ENCODE peak calls at places on chromosomes 1 and 21, in seven cellular contexts. G is body of pancreas; I is CD4-positive, CD25-positive, alpha-beta regulatory T cell; W is heart left ventricle; B is transverse colon; R is OCI-LY7; T is CD4-positive, alpha-beta memory T cell. O is an unnamed sample.
A peak's percentile ranks its signal among the peaks of the same experiment; 100 is the strongest.

GRCh38 chr1:156689960-156690672 is 12.9 kb upstream of the NES start:
- DNase-seq in G (no peak), I (no peak), W (no peak), B (no peak), R (no peak), T (no peak), O (no peak)

GRCh38 chr1:177329871-177330270 is 159.1 kb downstream of the BRINP2 start:
- DNase-seq in G (no peak), I (no peak), W (no peak), B (no peak), R (no peak), T (no peak), O (no peak)

GRCh38 chr1:100184536-100184935 is 6.5 kb upstream of the LRRC39 start:
- DNase-seq in G (no peak), I (no peak), W (no peak), B (no peak), R (peak; percentile 57), T (no peak), O (no peak)

GRCh38 chr21:44791993-44792392 is 9.6 kb downstream of the UBE2G2 start:
- DNase-seq in G (no peak), I (no peak), W (no peak), B (no peak), R (no peak), T (no peak), O (no peak)

GRCh38 chr1:18716785-18717678 is 86.4 kb downstream of the PAX7 start:
- DNase-seq in G (no peak), I (no peak), W (no peak), B (no peak), R (no peak), T (no peak), O (no peak)

GRCh38 chr1:79448426-79448825 is 441.9 kb upstream of the ADGRL4 start:
- DNase-seq in G (no peak), I (no peak), W (no peak), B (no peak), R (no peak), T (no peak), O (no peak)

GRCh38 chr1:156385534-156386031 is 16.6 kb downstream of the RHBG start:
- DNase-seq in G (peak; percentile 67), I (peak; percentile 75), W (peak; percentile 43), B (peak; percentile 62), R (peak; percentile 85), T (peak; percentile 75), O (no peak)

GRCh38 chr1:31957701-31958674 is 19.8 kb upstream of the PTP4A2 start:
- DNase-seq in G (no peak), I (no peak), W (peak; percentile 28), B (no peak), R (no peak), T (no peak), O (no peak)

GRCh38 chr1:10338047-10338446 is 60.8 kb upstream of the PGD start:
- DNase-seq in G (peak; percentile 36), I (no peak), W (peak; percentile 33), B (peak; percentile 23), R (peak; percentile 59), T (peak; percentile 25), O (no peak)

GRCh38 chr1:16440150-16440479 is 409 bp upstream of the NECAP2 start:
- DNase-seq in G (no peak), I (no peak), W (no peak), B (no peak), R (peak; percentile 38), T (no peak), O (no peak)

GRCh38 chr1:12669529-12670068 is 25.7 kb downstream of the AADACL4 start:
- DNase-seq in G (no peak), I (no peak), W (no peak), B (no peak), R (no peak), T (no peak), O (no peak)

GRCh38 chr21:36730291-36731281 is 31.7 kb downstream of the SIM2 start:
- DNase-seq in G (no peak), I (no peak), W (no peak), B (no peak), R (no peak), T (no peak), O (no peak)

GRCh38 chr21:42781981-42782722 is 97.2 kb downstream of the WDR4 start:
- DNase-seq in G (no peak), I (no peak), W (no peak), B (no peak), R (no peak), T (no peak), O (no peak)

GRCh38 chr1:85149805-85150204 is 51.0 kb downstream of the SYDE2 start:
- DNase-seq in G (no peak), I (no peak), W (no peak), B (no peak), R (no peak), T (no peak), O (no peak)

GRCh38 chr1:26744075-26744958 is 43.4 kb upstream of the PIGV start:
- DNase-seq in G (peak; percentile 48), I (peak; percentile 89), W (peak; percentile 89), B (peak; percentile 81), R (peak; percentile 97), T (peak; percentile 88), O (no peak)

GRCh38 chr1:212285685-212286436 is 651 bp downstream of the PPP2R5A start:
- DNase-seq in G (peak; percentile 78), I (peak; percentile 81), W (peak; percentile 67), B (peak; percentile 78), R (peak; percentile 84), T (peak; percentile 77), O (peak; percentile 42)

GRCh38 chr21:44855572-44855971 is 17.9 kb downstream of the PTTG1IP start:
- DNase-seq in G (no peak), I (no peak), W (no peak), B (no peak), R (no peak), T (no peak), O (no peak)

GRCh38 chr1:229070168-229070567 is 200.7 kb upstream of the RAB4A start:
- DNase-seq in G (peak; percentile 90), I (no peak), W (peak; percentile 74), B (peak; percentile 66), R (no peak), T (no peak), O (peak; percentile 82)

GRCh38 chr1:192445243-192445642 is 128.5 kb downstream of the RGS21 start:
- DNase-seq in G (no peak), I (no peak), W (no peak), B (no peak), R (no peak), T (no peak), O (no peak)

GRCh38 chr1:44239961-44240371 is 26.7 kb downstream of the DMAP1 start:
- DNase-seq in G (peak; percentile 18), I (no peak), W (peak; percentile 34), B (peak; percentile 44), R (no peak), T (no peak), O (no peak)

GRCh38 chr1:45767035-45767434 is 16.6 kb upstream of the IPP start:
- DNase-seq in G (no peak), I (no peak), W (no peak), B (no peak), R (no peak), T (no peak), O (no peak)

GRCh38 chr21:41636636-41637625 is 129.0 kb upstream of the TMPRSS2 start:
- DNase-seq in G (no peak), I (no peak), W (no peak), B (no peak), R (no peak), T (no peak), O (no peak)

GRCh38 chr1:62407398-62408009 is 29.3 kb upstream of the USP1 start:
- DNase-seq in G (no peak), I (peak; percentile 56), W (no peak), B (no peak), R (peak; percentile 61), T (peak; percentile 44), O (no peak)

GRCh38 chr1:39204441-39205081 is at the start of gene MACF1:
- DNase-seq in G (peak; percentile 19), I (no peak), W (peak; percentile 78), B (peak; percentile 55), R (peak; percentile 61), T (no peak), O (no peak)

GRCh38 chr1:15915991-15916390 is 59.9 kb downstream of the ZBTB17 start:
- DNase-seq in G (no peak), I (no peak), W (no peak), B (no peak), R (no peak), T (peak; percentile 16), O (no peak)

GRCh38 chr1:43669878-43670277 is 19.9 kb downstream of the KDM4A start:
- DNase-seq in G (no peak), I (no peak), W (no peak), B (no peak), R (no peak), T (no peak), O (no peak)

GRCh38 chr1:67731322-67731721 is 46.3 kb downstream of the GADD45A start:
- DNase-seq in G (no peak), I (no peak), W (no peak), B (no peak), R (no peak), T (no peak), O (no peak)
- H3K4me1 ChIP-seq in G (peaks cover 7% of the 10 kb centered on the region), I (peaks cover 16% of the 10 kb centered on the region), W (peaks cover 31% of the 10 kb centered on the region), B (peaks cover 11% of the 10 kb centered on the region), R (peaks cover 51% of the 10 kb centered on the region), T (peaks cover 11% of the 10 kb centered on the region), O (peaks cover 19% of the 10 kb centered on the region)

GRCh38 chr1:30812093-30812492 is 54.5 kb upstream of the LAPTM5 start:
- DNase-seq in G (no peak), I (no peak), W (no peak), B (no peak), R (no peak), T (no peak), O (no peak)
- H3K4me1 ChIP-seq in G (peaks cover 12% of the 10 kb centered on the region), I (no peaks in the 10 kb centered on the region), W (peaks cover 23% of the 10 kb centered on the region), B (peaks cover 24% of the 10 kb centered on the region), R (no peaks in the 10 kb centered on the region), T (no peaks in the 10 kb centered on the region), O (peaks cover 23% of the 10 kb centered on the region)

GRCh38 chr21:38266732-38267131 is 9.9 kb downstream of the KCNJ15 start:
- DNase-seq in G (no peak), I (no peak), W (no peak), B (no peak), R (no peak), T (no peak), O (no peak)
- H3K4me1 ChIP-seq in G (peaks cover 32% of the 10 kb centered on the region), I (no peaks in the 10 kb centered on the region), W (no peaks in the 10 kb centered on the region), B (no peaks in the 10 kb centered on the region), R (no peaks in the 10 kb centered on the region), T (no peaks in the 10 kb centered on the region), O (peaks cover 32% of the 10 kb centered on the region)

DNA sequence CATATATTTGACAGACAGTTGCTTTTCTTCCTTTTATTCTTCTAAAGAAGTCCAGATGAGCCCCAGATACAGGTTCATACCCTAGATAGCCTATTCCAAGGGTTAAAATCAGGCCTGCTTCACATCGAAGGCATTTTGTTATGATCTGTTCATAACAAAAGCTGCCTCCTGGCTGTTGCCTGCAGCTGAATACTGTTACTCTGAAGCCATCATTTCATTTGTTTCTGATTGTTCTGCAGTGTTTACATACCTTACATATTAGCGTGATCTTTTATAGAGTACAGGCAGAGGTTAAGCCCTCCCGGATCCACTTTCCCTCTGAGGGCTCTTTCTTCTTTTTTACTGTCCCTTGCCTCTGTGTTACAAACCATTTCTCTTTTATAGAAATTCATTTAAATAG is 219.0 kb upstream of the HOOK1 start:
- DNase-seq in G (no peak), I (no peak), W (no peak), B (no peak), R (no peak), T (no peak), O (no peak)
- H3K4me1 ChIP-seq in G (peaks cover 41% of the 10 kb centered on the region), I (no peaks in the 10 kb centered on the region), W (no peaks in the 10 kb centered on the region), B (peaks cover 34% of the 10 kb centered on the region), R (no peaks in the 10 kb centered on the region), T (no peaks in the 10 kb centered on the region), O (peaks cover 26% of the 10 kb centered on the region)

GRCh38 chr1:209629621-209630382 is 22.4 kb downstream of the LAMB3 start:
- DNase-seq in G (no peak), I (no peak), W (no peak), B (no peak), R (no peak), T (no peak), O (no peak)
- H3K4me1 ChIP-seq in G (no peaks in the 10 kb centered on the region), I (no peaks in the 10 kb centered on the region), W (peaks cover 38% of the 10 kb centered on the region), B (no peaks in the 10 kb centered on the region), R (no peaks in the 10 kb centered on the region), T (peaks cover 4% of the 10 kb centered on the region), O (no peaks in the 10 kb centered on the region)